ENCODE peak calls at places on chromosome X, in seven cellular contexts. One of them, this sample, is unnamed.

GRCh38 chrX:24306430-24306829 is 7.4 kb downstream of the SUPT20HL2 start:
- DNase-seq in H1: no peak
- DNase-seq in dorsolateral prefrontal cortex: no peak
- DNase-seq in PC-3: no peak
- DNase-seq in gastrocnemius medialis: no peak
- DNase-seq in foreskin keratinocyte: no peak
- DNase-seq in esophagus squamous epithelium: no peak
- DNase-seq in this sample: no peak

GRCh38 chrX:39174761-39175417 is 373.6 kb downstream of the MID1IP1 start:
- DNase-seq in H1: no peak
- DNase-seq in PC-3: peak; percentile 4
- DNase-seq in dorsolateral prefrontal cortex: no peak
- DNase-seq in foreskin keratinocyte: no peak
- DNase-seq in gastrocnemius medialis: no peak
- DNase-seq in esophagus squamous epithelium: no peak
- DNase-seq in this sample: no peak

GRCh38 chrX:24146283-24146865 is 3.2 kb upstream of the ZFX start:
- DNase-seq in foreskin keratinocyte: no peak
- DNase-seq in dorsolateral prefrontal cortex: no peak
- DNase-seq in gastrocnemius medialis: no peak
- DNase-seq in PC-3: peak; percentile 27
- DNase-seq in H1: no peak
- DNase-seq in esophagus squamous epithelium: no peak
- DNase-seq in this sample: no peak

GRCh38 chrX:107324493-107325310 is 118.3 kb downstream of the DNAAF6 start:
- DNase-seq in esophagus squamous epithelium: no peak
- DNase-seq in H1: peak; percentile 68
- DNase-seq in dorsolateral prefrontal cortex: peak; percentile 27
- DNase-seq in gastrocnemius medialis: no peak
- DNase-seq in foreskin keratinocyte: peak; percentile 1
- DNase-seq in PC-3: peak; percentile 6
- DNase-seq in this sample: no peak

GRCh38 chrX:13851996-13852695 is 35.3 kb upstream of the GPM6B start:
- DNase-seq in foreskin keratinocyte: no peak
- DNase-seq in gastrocnemius medialis: no peak
- DNase-seq in dorsolateral prefrontal cortex: no peak
- DNase-seq in H1: no peak
- DNase-seq in esophagus squamous epithelium: no peak
- DNase-seq in PC-3: peak; percentile 56
- DNase-seq in this sample: no peak

GRCh38 chrX:49166914-49167739 is 4.6 kb downstream of the MAGIX start:
- DNase-seq in esophagus squamous epithelium: no peak
- DNase-seq in H1: no peak
- DNase-seq in gastrocnemius medialis: peak; percentile 56
- DNase-seq in foreskin keratinocyte: peak; percentile 81
- DNase-seq in dorsolateral prefrontal cortex: no peak
- DNase-seq in PC-3: peak; percentile 61
- DNase-seq in this sample: peak; percentile 81

GRCh38 chrX:45449982-45450381 is 249.3 kb upstream of the DIPK2B start:
- DNase-seq in PC-3: peak; percentile 90
- DNase-seq in esophagus squamous epithelium: no peak
- DNase-seq in dorsolateral prefrontal cortex: no peak
- DNase-seq in foreskin keratinocyte: peak; percentile 92
- DNase-seq in gastrocnemius medialis: no peak
- DNase-seq in H1: no peak
- DNase-seq in this sample: no peak

GRCh38 chrX:123976671-123977316 is 15.3 kb downstream of the STAG2 start:
- DNase-seq in esophagus squamous epithelium: no peak
- DNase-seq in foreskin keratinocyte: peak; percentile 24
- DNase-seq in PC-3: peak; percentile 69
- DNase-seq in H1: no peak
- DNase-seq in gastrocnemius medialis: no peak
- DNase-seq in dorsolateral prefrontal cortex: no peak
- DNase-seq in this sample: no peak

GRCh38 chrX:38232287-38232686 is 11.6 kb upstream of the SRPX start:
- DNase-seq in esophagus squamous epithelium: no peak
- DNase-seq in H1: no peak
- DNase-seq in foreskin keratinocyte: peak; percentile 83
- DNase-seq in dorsolateral prefrontal cortex: no peak
- DNase-seq in PC-3: peak; percentile 23
- DNase-seq in gastrocnemius medialis: no peak
- DNase-seq in this sample: no peak

GRCh38 chrX:137479394-137479793 is 86.5 kb upstream of the ZIC3 start:
- DNase-seq in H1: no peak
- DNase-seq in foreskin keratinocyte: no peak
- DNase-seq in PC-3: no peak
- DNase-seq in dorsolateral prefrontal cortex: no peak
- DNase-seq in esophagus squamous epithelium: no peak
- DNase-seq in gastrocnemius medialis: no peak
- DNase-seq in this sample: no peak

GRCh38 chrX:132209527-132209926 is 9.7 kb downstream of the RAP2C start:
- DNase-seq in esophagus squamous epithelium: no peak
- DNase-seq in foreskin keratinocyte: no peak
- DNase-seq in PC-3: no peak
- DNase-seq in dorsolateral prefrontal cortex: no peak
- DNase-seq in H1: no peak
- DNase-seq in gastrocnemius medialis: no peak
- DNase-seq in this sample: no peak

GRCh38 chrX:102154900-102155805 is 624 bp downstream of the BEX5 start:
- DNase-seq in H1: no peak
- DNase-seq in dorsolateral prefrontal cortex: no peak
- DNase-seq in gastrocnemius medialis: no peak
- DNase-seq in foreskin keratinocyte: no peak
- DNase-seq in PC-3: no peak
- DNase-seq in esophagus squamous epithelium: no peak
- DNase-seq in this sample: no peak

GRCh38 chrX:70052895-70053615 is 3.3 kb upstream of the AWAT2 start:
- DNase-seq in PC-3: no peak
- DNase-seq in dorsolateral prefrontal cortex: no peak
- DNase-seq in foreskin keratinocyte: no peak
- DNase-seq in gastrocnemius medialis: no peak
- DNase-seq in H1: no peak
- DNase-seq in esophagus squamous epithelium: no peak
- DNase-seq in this sample: peak; percentile 62

GRCh38 chrX:13845721-13846378 is 29.0 kb upstream of the GPM6B start:
- DNase-seq in foreskin keratinocyte: no peak
- DNase-seq in gastrocnemius medialis: peak; percentile 2
- DNase-seq in dorsolateral prefrontal cortex: no peak
- DNase-seq in PC-3: peak; percentile 8
- DNase-seq in esophagus squamous epithelium: no peak
- DNase-seq in H1: no peak
- DNase-seq in this sample: no peak

GRCh38 chrX:3136161-3136961 is 95.1 kb downstream of the ARSF start:
- DNase-seq in H1: no peak
- DNase-seq in esophagus squamous epithelium: no peak
- DNase-seq in foreskin keratinocyte: peak; percentile 38
- DNase-seq in dorsolateral prefrontal cortex: no peak
- DNase-seq in gastrocnemius medialis: no peak
- DNase-seq in PC-3: no peak
- DNase-seq in this sample: no peak

GRCh38 chrX:152588206-152588605 is 49.5 kb upstream of the GABRQ start:
- DNase-seq in dorsolateral prefrontal cortex: no peak
- DNase-seq in H1: no peak
- DNase-seq in gastrocnemius medialis: no peak
- DNase-seq in foreskin keratinocyte: peak; percentile 3
- DNase-seq in esophagus squamous epithelium: no peak
- DNase-seq in PC-3: no peak
- DNase-seq in this sample: no peak

GRCh38 chrX:44945736-44946135 is 72.7 kb downstream of the KDM6A start:
- DNase-seq in esophagus squamous epithelium: no peak
- DNase-seq in PC-3: peak; percentile 67
- DNase-seq in dorsolateral prefrontal cortex: no peak
- DNase-seq in gastrocnemius medialis: no peak
- DNase-seq in H1: no peak
- DNase-seq in foreskin keratinocyte: no peak
- DNase-seq in this sample: no peak

GRCh38 chrX:8191022-8191421 is 20.0 kb upstream of the VCX2 start:
- DNase-seq in H1: no peak
- DNase-seq in esophagus squamous epithelium: no peak
- DNase-seq in PC-3: peak; percentile 78
- DNase-seq in gastrocnemius medialis: no peak
- DNase-seq in dorsolateral prefrontal cortex: no peak
- DNase-seq in foreskin keratinocyte: peak; percentile 90
- DNase-seq in this sample: no peak

GRCh38 chrX:47623540-47624027 is 3.9 kb upstream of the SYN1 start:
- DNase-seq in esophagus squamous epithelium: no peak
- DNase-seq in dorsolateral prefrontal cortex: peak; percentile 84
- DNase-seq in gastrocnemius medialis: no peak
- DNase-seq in H1: peak; percentile 73
- DNase-seq in foreskin keratinocyte: peak; percentile 35
- DNase-seq in PC-3: no peak
- DNase-seq in this sample: no peak

GRCh38 chrX:129091097-129091496 is 432.2 kb downstream of the SMARCA1 start:
- DNase-seq in esophagus squamous epithelium: no peak
- DNase-seq in dorsolateral prefrontal cortex: no peak
- DNase-seq in foreskin keratinocyte: no peak
- DNase-seq in H1: peak; percentile 60
- DNase-seq in PC-3: no peak
- DNase-seq in gastrocnemius medialis: no peak
- DNase-seq in this sample: no peak

GRCh38 chrX:153794897-153795816 is 689 bp downstream of the SSR4 start:
- DNase-seq in foreskin keratinocyte: no peak
- DNase-seq in H1: no peak
- DNase-seq in esophagus squamous epithelium: no peak
- DNase-seq in gastrocnemius medialis: no peak
- DNase-seq in dorsolateral prefrontal cortex: no peak
- DNase-seq in PC-3: no peak
- DNase-seq in this sample: peak; percentile 35

GRCh38 chrX:153792368-153792767 is 1.8 kb downstream of the IDH3G start:
- DNase-seq in PC-3: no peak
- DNase-seq in foreskin keratinocyte: no peak
- DNase-seq in dorsolateral prefrontal cortex: no peak
- DNase-seq in esophagus squamous epithelium: no peak
- DNase-seq in H1: no peak
- DNase-seq in gastrocnemius medialis: no peak
- DNase-seq in this sample: no peak

GRCh38 chrX:153791104-153791852 is 2.9 kb downstream of the IDH3G start:
- DNase-seq in H1: no peak
- DNase-seq in dorsolateral prefrontal cortex: no peak
- DNase-seq in esophagus squamous epithelium: no peak
- DNase-seq in foreskin keratinocyte: no peak
- DNase-seq in PC-3: no peak
- DNase-seq in gastrocnemius medialis: no peak
- DNase-seq in this sample: no peak

GRCh38 chrX:153794018-153794896 is at the start of the genes IDH3G and SSR4:
- DNase-seq in foreskin keratinocyte: peak; percentile 85
- DNase-seq in PC-3: peak; percentile 94
- DNase-seq in gastrocnemius medialis: peak; percentile 82
- DNase-seq in H1: peak; percentile 81
- DNase-seq in esophagus squamous epithelium: peak; percentile 50
- DNase-seq in dorsolateral prefrontal cortex: peak; percentile 93
- DNase-seq in this sample: peak; percentile 93

GRCh38 chrX:153793291-153793690 is 884 bp downstream of the IDH3G start:
- DNase-seq in dorsolateral prefrontal cortex: no peak
- DNase-seq in foreskin keratinocyte: no peak
- DNase-seq in esophagus squamous epithelium: no peak
- DNase-seq in gastrocnemius medialis: no peak
- DNase-seq in H1: no peak
- DNase-seq in PC-3: no peak
- DNase-seq in this sample: no peak
- H3K27ac ChIP-seq in dorsolateral prefrontal cortex: peak overlapping the region; percentile 92
- H3K27ac ChIP-seq in foreskin keratinocyte: peak overlapping the region; percentile 88
- H3K27ac ChIP-seq in esophagus squamous epithelium: peak overlapping the region; percentile 94
- H3K27ac ChIP-seq in gastrocnemius medialis: peak overlapping the region; percentile 96
- H3K27ac ChIP-seq in H1: no peak overlapping the region
- H3K27ac ChIP-seq in PC-3: peak overlapping the region; percentile 78
- H3K27ac ChIP-seq in this sample: peak overlapping the region; percentile 91

GRCh38 chrX:53458082-53458481 is 23.9 kb upstream of the HSD17B10 start:
- DNase-seq in H1: no peak
- DNase-seq in gastrocnemius medialis: no peak
- DNase-seq in dorsolateral prefrontal cortex: no peak
- DNase-seq in foreskin keratinocyte: no peak
- DNase-seq in esophagus squamous epithelium: no peak
- DNase-seq in PC-3: peak; percentile 9
- DNase-seq in this sample: no peak
- TF ChIP-seq CTCF in H1: no peak
- TF ChIP-seq CTCF in gastrocnemius medialis: no peak
- TF ChIP-seq CTCF in dorsolateral prefrontal cortex: peak; percentile 6
- TF ChIP-seq CTCF in foreskin keratinocyte: peak; percentile 50
- TF ChIP-seq CTCF in esophagus squamous epithelium: no peak
- TF ChIP-seq CTCF in PC-3: peak; percentile 50
- TF ChIP-seq CTCF in this sample: no peak

GRCh38 chrX:119376312-119376711 is 22.8 kb upstream of the SLC25A43 start:
- DNase-seq in dorsolateral prefrontal cortex: no peak
- DNase-seq in foreskin keratinocyte: no peak
- DNase-seq in H1: no peak
- DNase-seq in PC-3: peak; percentile 16
- DNase-seq in gastrocnemius medialis: no peak
- DNase-seq in esophagus squamous epithelium: no peak
- DNase-seq in this sample: no peak

GRCh38 chrX:119375561-119375960 is 23.6 kb upstream of the SLC25A43 start:
- DNase-seq in dorsolateral prefrontal cortex: no peak
- DNase-seq in gastrocnemius medialis: no peak
- DNase-seq in H1: no peak
- DNase-seq in esophagus squamous epithelium: no peak
- DNase-seq in PC-3: no peak
- DNase-seq in foreskin keratinocyte: no peak
- DNase-seq in this sample: no peak

DNA sequence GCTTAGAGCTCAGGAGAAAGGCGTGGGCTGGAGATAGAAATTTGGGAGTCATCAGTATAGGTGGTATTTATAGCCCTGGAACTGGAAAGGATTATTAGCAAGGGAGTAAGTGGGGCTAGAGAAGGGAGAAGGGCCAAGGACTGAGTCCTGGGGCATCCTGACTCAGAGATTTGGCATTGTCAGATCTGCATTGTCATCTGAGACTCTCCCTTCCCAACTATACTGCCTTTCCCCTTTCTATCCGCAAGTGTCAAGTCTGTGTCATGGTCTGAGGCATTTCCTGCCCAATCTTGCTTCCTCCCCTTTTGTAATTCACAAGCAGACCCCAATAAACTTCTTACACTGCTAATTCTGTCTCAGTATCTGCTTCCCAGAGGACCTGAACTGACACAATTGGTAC is 24.4 kb upstream of the SLC25A43 start:
- DNase-seq in PC-3: peak; percentile 77
- DNase-seq in foreskin keratinocyte: peak; percentile 55
- DNase-seq in H1: no peak
- DNase-seq in gastrocnemius medialis: no peak
- DNase-seq in dorsolateral prefrontal cortex: no peak
- DNase-seq in esophagus squamous epithelium: no peak
- DNase-seq in this sample: no peak
- H3K27ac ChIP-seq in PC-3: peak overlapping the region; percentile 43
- H3K27ac ChIP-seq in foreskin keratinocyte: no peak overlapping the region
- H3K27ac ChIP-seq in H1: no peak overlapping the region
- H3K27ac ChIP-seq in gastrocnemius medialis: no peak overlapping the region
- H3K27ac ChIP-seq in dorsolateral prefrontal cortex: no peak overlapping the region
- H3K27ac ChIP-seq in esophagus squamous epithelium: no peak overlapping the region
- H3K27ac ChIP-seq in this sample: no peak overlapping the region

GRCh38 chrX:96372313-96373046 is 312.2 kb upstream of the DIAPH2 start:
- DNase-seq in PC-3: peak; percentile 75
- DNase-seq in gastrocnemius medialis: no peak
- DNase-seq in H1: no peak
- DNase-seq in esophagus squamous epithelium: no peak
- DNase-seq in dorsolateral prefrontal cortex: no peak
- DNase-seq in foreskin keratinocyte: peak; percentile 17
- DNase-seq in this sample: no peak

DNA sequence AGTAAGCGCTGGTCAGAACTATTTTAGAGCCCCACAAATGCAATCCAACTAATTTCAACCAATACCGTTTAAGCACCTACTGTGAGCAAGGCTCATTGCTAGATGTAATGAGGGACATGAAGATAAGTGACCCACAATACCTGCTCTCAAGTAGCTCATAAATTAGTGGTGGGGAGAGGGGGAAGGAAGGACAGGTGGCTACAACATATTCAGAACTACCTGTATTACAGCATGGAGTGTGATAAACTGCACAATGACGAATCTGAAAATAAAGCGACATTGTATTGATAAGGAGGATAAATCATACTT is 311.6 kb upstream of the DIAPH2 start:
- DNase-seq in esophagus squamous epithelium: no peak
- DNase-seq in foreskin keratinocyte: no peak
- DNase-seq in gastrocnemius medialis: no peak
- DNase-seq in H1: no peak
- DNase-seq in dorsolateral prefrontal cortex: no peak
- DNase-seq in PC-3: no peak
- DNase-seq in this sample: no peak
- TF ChIP-seq CTCF in esophagus squamous epithelium: no peak
- TF ChIP-seq CTCF in foreskin keratinocyte: no peak
- TF ChIP-seq CTCF in gastrocnemius medialis: no peak
- TF ChIP-seq CTCF in H1: no peak
- TF ChIP-seq CTCF in dorsolateral prefrontal cortex: no peak
- TF ChIP-seq CTCF in PC-3: no peak
- TF ChIP-seq CTCF in this sample: no peak

This sample was measured in psoas muscle.